ENCODE peak calls at places on chromosome 15, in seven cellular contexts. M, E, K, R, S, G and D are unnamed samples.

GRCh38 chr15:78316211-78317077 is 17.0 kb upstream of the SKIC8 start:
- DNase-seq in G (no peak), R (no peak), E (no peak), S (no peak), M (peak), K (no peak), D (no peak)

GRCh38 chr15:53549697-53550315 is 209.7 kb downstream of the WDR72 start:
- DNase-seq in G (no peak), S (no peak), R (no peak), E (no peak), K (no peak), M (no peak), D (no peak)

GRCh38 chr15:27935328-27935727 is 163.8 kb downstream of the OCA2 start:
- DNase-seq in M (no peak), G (no peak), K (no peak), E (no peak), R (no peak), S (no peak), D (no peak)

GRCh38 chr15:26235864-26236263 is 372.7 kb upstream of the ATP10A start:
- DNase-seq in M (no peak), G (no peak), S (no peak), R (no peak), E (no peak), K (no peak), D (no peak)

GRCh38 chr15:75104804-75105557 is 81.6 kb downstream of the PPCDC start:
- DNase-seq in K (no peak), R (peak), E (no peak), G (no peak), M (no peak), S (no peak), D (peak)

GRCh38 chr15:39407116-39407515 is 173.8 kb upstream of the THBS1 start:
- DNase-seq in S (no peak), G (no peak), E (no peak), K (no peak), M (no peak), R (peak), D (peak)

GRCh38 chr15:67579164-67579563 is 36.7 kb downstream of the MAP2K5 start:
- DNase-seq in R (no peak), E (no peak), G (no peak), S (no peak), M (no peak), K (no peak), D (no peak)

GRCh38 chr15:25242166-25242879 is 196.5 kb downstream of the UBE3A start:
- DNase-seq in R (no peak), E (peak), K (peak), S (no peak), G (no peak), M (peak), D (no peak)

GRCh38 chr15:49036650-49037545 is 9.3 kb downstream of the SECISBP2L start:
- DNase-seq in R (peak), G (no peak), S (no peak), M (no peak), E (no peak), K (no peak), D (no peak)

GRCh38 chr15:43918717-43919116 is 91.9 kb downstream of the WDR76 start:
- DNase-seq in R (no peak), E (no peak), M (no peak), G (no peak), K (no peak), S (no peak), D (no peak)

GRCh38 chr15:40310001-40310959 is 2.5 kb upstream of the PLCB2 start:
- DNase-seq in R (peak), G (peak), S (peak), K (peak), E (peak), M (no peak), D (no peak)

GRCh38 chr15:38520035-38520434 is 44.6 kb downstream of the RASGRP1 start:
- DNase-seq in K (no peak), M (no peak), S (no peak), R (no peak), G (no peak), E (no peak), D (no peak)

GRCh38 chr15:65954289-65954741 is 85.0 kb downstream of the RAB11A start:
- DNase-seq in S (no peak), M (no peak), E (no peak), R (peak), K (no peak), G (no peak), D (no peak)

GRCh38 chr15:89203705-89204273 is 17.6 kb downstream of the RLBP1 start:
- DNase-seq in M (no peak), K (no peak), G (no peak), R (no peak), E (no peak), S (no peak), D (no peak)

GRCh38 chr15:39310633-39311032 is 270.2 kb upstream of the THBS1 start:
- DNase-seq in S (no peak), G (no peak), E (no peak), R (peak), K (no peak), M (no peak), D (no peak)

GRCh38 chr15:47801522-47801921 is 84.2 kb downstream of the SEMA6D start:
- DNase-seq in R (no peak), E (no peak), S (no peak), K (no peak), G (no peak), M (no peak), D (no peak)

GRCh38 chr15:80838666-80839065 is 59.5 kb downstream of the CEMIP start:
- DNase-seq in M (no peak), G (no peak), R (no peak), S (no peak), E (no peak), K (no peak), D (no peak)

GRCh38 chr15:89469331-89470107 is 26.9 kb downstream of the RHCG start:
- DNase-seq in M (no peak), S (no peak), K (no peak), G (no peak), E (no peak), R (no peak), D (no peak)

GRCh38 chr15:81776961-81777360 is 268.9 kb downstream of the MEX3B start:
- DNase-seq in R (no peak), E (no peak), M (no peak), G (no peak), K (no peak), S (no peak), D (no peak)

GRCh38 chr15:61724276-61724939 is 335.8 kb downstream of the VPS13C start:
- DNase-seq in S (no peak), R (no peak), E (no peak), M (no peak), G (no peak), K (no peak), D (no peak)

GRCh38 chr15:76185716-76186115 is 125.6 kb downstream of the ETFA start:
- DNase-seq in M (no peak), G (no peak), S (no peak), E (no peak), K (peak), R (peak), D (no peak)

GRCh38 chr15:80031841-80032240 is 27.6 kb upstream of the ZFAND6 start:
- DNase-seq in E (no peak), R (peak), G (no peak), K (no peak), S (no peak), M (peak), D (no peak)

GRCh38 chr15:78951841-78952238 is 7.0 kb upstream of the CTSH start:
- DNase-seq in M (no peak), G (no peak), S (no peak), E (no peak), R (no peak), K (peak), D (no peak)

GRCh38 chr15:66846811-66847210 is 144.8 kb downstream of the SMAD6 start:
- DNase-seq in M (no peak), S (no peak), R (no peak), E (no peak), K (no peak), G (no peak), D (no peak)

GRCh38 chr15:30794388-30794787 is 109.3 kb upstream of the FAN1 start:
- DNase-seq in G (no peak), E (no peak), R (no peak), K (no peak), M (no peak), S (no peak), D (no peak)

GRCh38 chr15:92801412-92801773 is 98.7 kb upstream of the CHD2 start:
- DNase-seq in G (no peak), S (no peak), R (peak), K (no peak), E (no peak), M (no peak), D (peak)

GRCh38 chr15:41648097-41648496 is 12.1 kb upstream of the MGA start:
- DNase-seq in R (no peak), M (no peak), E (no peak), S (no peak), G (no peak), K (no peak), D (no peak)

GRCh38 chr15:89052474-89052873 is 35.8 kb upstream of the ABHD2 start:
- DNase-seq in E (no peak), G (no peak), S (no peak), K (no peak), R (peak), M (no peak), D (peak)

GRCh38 chr15:99682455-99682854 is 50.8 kb downstream of the LYSMD4 start:
- DNase-seq in M (no peak), S (no peak), G (no peak), K (no peak), E (no peak), R (peak), D (peak)

GRCh38 chr15:93298901-93299300 is 209.9 kb upstream of the RGMA start:
- DNase-seq in K (no peak), M (peak), R (peak), S (no peak), G (no peak), E (no peak), D (no peak)

GRCh38 chr15:90845201-90845949 is 23.0 kb upstream of the FURIN start:
- DNase-seq in S (no peak), R (peak), E (no peak), K (no peak), M (no peak), G (no peak), D (no peak)

GRCh38 chr15:61034793-61035710 is 194.1 kb downstream of the RORA start:
- DNase-seq in M (no peak), G (no peak), E (no peak), R (peak), K (no peak), S (no peak), D (peak)

GRCh38 chr15:64144565-64145281 is 6.8 kb upstream of the SNX22 start:
- DNase-seq in G (peak), E (no peak), S (no peak), M (no peak), K (no peak), R (no peak), D (no peak)

GRCh38 chr15:38042707-38043445 is 108.4 kb downstream of the TMCO5A start:
- DNase-seq in K (no peak), M (no peak), R (no peak), S (no peak), G (no peak), E (no peak), D (no peak)

GRCh38 chr15:58228708-58229107 is 90.5 kb downstream of the AQP9 start:
- DNase-seq in E (no peak), K (no peak), S (no peak), M (peak), R (peak), G (no peak), D (no peak)

GRCh38 chr15:95284933-95285401 is 1045.5 kb upstream of the NR2F2 start:
- DNase-seq in M (no peak), K (no peak), E (no peak), S (no peak), R (peak), G (no peak), D (no peak)

GRCh38 chr15:66621491-66622467 is 56.0 kb upstream of the LCTL start:
- DNase-seq in S (no peak), K (no peak), E (no peak), M (no peak), G (peak), R (no peak), D (no peak)

GRCh38 chr15:90818251-90819210 is 49.9 kb upstream of the FURIN start:
- DNase-seq in R (no peak), S (no peak), G (peak), E (peak), M (no peak), K (no peak), D (no peak)

GRCh38 chr15:74312445-74313007 is 54.9 kb downstream of the CYP11A1 start:
- DNase-seq in E (no peak), M (no peak), G (no peak), K (no peak), R (no peak), S (no peak), D (no peak)

GRCh38 chr15:70284438-70285214 is 186.9 kb upstream of the TLE3 start:
- DNase-seq in E (peak), M (no peak), S (no peak), K (peak), G (no peak), R (no peak), D (no peak)

GRCh38 chr15:96353931-96354730 is 23.6 kb downstream of the NR2F2 start:
- DNase-seq in G (no peak), M (peak), R (peak), S (no peak), E (peak), K (no peak), D (no peak)
- TF ChIP-seq CTCF in G (no peak), M (peak), R (peak), S (peak), E (no peak), K (no peak), D (peak)

GRCh38 chr15:69265347-69265955 is 33.3 kb upstream of the PAQR5 start:
- DNase-seq in E (no peak), R (peak), S (no peak), K (no peak), M (no peak), G (no peak), D (peak)
- TF ChIP-seq CTCF in E (peak), R (peak), S (peak), K (peak), M (peak), G (peak), D (peak)

GRCh38 chr15:71575474-71576045 is 234.8 kb upstream of the NR2E3 start:
- DNase-seq in S (no peak), K (no peak), E (no peak), M (no peak), G (no peak), R (peak), D (no peak)
- TF ChIP-seq CTCF in S (peak), K (no peak), E (no peak), M (peak), G (no peak), R (peak), D (peak)

DNA sequence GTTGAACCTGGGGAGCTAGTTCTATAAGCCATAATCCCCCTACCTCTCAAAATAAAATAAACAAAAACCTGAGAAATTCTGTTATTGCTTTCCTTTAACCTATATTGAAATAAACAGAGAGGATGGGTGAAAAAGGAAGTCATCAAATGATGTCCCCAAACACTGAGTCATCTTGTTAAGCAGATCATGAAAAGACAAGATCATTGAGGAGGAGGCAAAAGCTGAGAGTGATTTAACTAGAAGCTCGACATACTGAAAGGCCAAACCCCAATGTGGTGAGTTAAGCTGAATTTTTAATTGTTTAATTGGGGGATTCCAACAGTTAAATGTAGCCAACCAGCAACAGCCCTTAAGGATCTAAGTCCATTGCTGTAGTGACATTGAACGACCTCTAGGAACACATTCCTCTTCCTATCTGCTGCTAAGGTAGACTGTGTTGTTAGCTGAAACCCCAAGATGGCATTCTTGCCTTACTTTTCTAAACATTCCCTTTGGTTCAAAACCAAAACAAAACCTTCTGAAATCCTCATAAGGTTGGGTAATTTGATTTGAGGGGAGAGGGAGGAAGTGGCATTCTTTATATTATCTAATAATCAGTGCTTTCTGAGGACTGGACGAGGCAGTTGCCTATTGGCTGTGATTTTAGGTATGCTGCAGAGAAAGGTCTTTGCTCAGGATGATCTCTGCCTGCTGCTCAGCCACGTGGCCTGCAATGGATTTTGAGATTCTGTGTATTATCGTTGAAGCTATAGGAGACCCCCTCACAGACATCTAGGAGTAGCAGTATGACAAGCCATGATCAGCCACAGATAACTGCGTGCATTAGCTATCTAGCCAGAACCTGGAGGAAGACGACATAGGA is 62.7 kb upstream of the BNIP2 start:
- DNase-seq in G (no peak), K (no peak), E (no peak), S (no peak), M (no peak), R (peak), D (no peak)
- TF ChIP-seq CTCF in G (no peak), K (no peak), E (no peak), S (peak), M (peak), R (peak), D (no peak)